ENCODE peak calls at places on chromosomes 6 and 20, in seven cellular contexts. S, R, T, M, J, O and Q are unnamed samples.

GRCh38 chr6:21033575-21034026 is 499.3 kb downstream of the CDKAL1 start:
- DNase-seq in M (peak), O (peak), T (no peak), R (peak), S (peak), J (no peak), Q (no peak)

GRCh38 chr6:11161031-11161966 is 49.8 kb upstream of the ERVFRD-1 start:
- DNase-seq in M (no peak), T (no peak), R (no peak), S (peak), J (no peak), O (no peak), Q (no peak)

GRCh38 chr6:168996106-168996505 is 257.5 kb downstream of the THBS2 start:
- DNase-seq in T (no peak), O (no peak), S (no peak), R (no peak), J (no peak), M (no peak), Q (no peak)

GRCh38 chr6:77638129-77638830 is 14.6 kb upstream of the MEI4 start:
- DNase-seq in M (no peak), J (no peak), S (no peak), O (no peak), T (no peak), R (no peak), Q (no peak)

GRCh38 chr6:46051962-46052361 is 36.3 kb upstream of the CLIC5 start:
- DNase-seq in O (no peak), J (no peak), T (no peak), M (no peak), S (peak), R (no peak), Q (no peak)

GRCh38 chr6:2665169-2666070 is 85.3 kb downstream of the MYLK4 start:
- DNase-seq in R (no peak), J (no peak), O (no peak), S (no peak), M (no peak), T (no peak), Q (no peak)

GRCh38 chr6:25473447-25473846 is 178.6 kb upstream of the SCGN start:
- DNase-seq in S (no peak), M (no peak), J (no peak), R (no peak), T (no peak), O (no peak), Q (no peak)

GRCh38 chr6:134420638-134421181 is 102.8 kb upstream of the SGK1 start:
- DNase-seq in R (no peak), S (peak), T (no peak), O (no peak), M (no peak), J (no peak), Q (no peak)

GRCh38 chr6:168208854-168209253 is 110.7 kb downstream of the DACT2 start:
- DNase-seq in T (no peak), O (no peak), R (no peak), S (no peak), M (no peak), J (no peak), Q (no peak)

GRCh38 chr20:51910202-51911050 is 108.1 kb upstream of the SALL4 start:
- DNase-seq in R (no peak), J (no peak), T (no peak), M (peak), O (peak), S (no peak), Q (no peak)

GRCh38 chr20:4544765-4545164 is 176.9 kb upstream of the PRND start:
- DNase-seq in M (no peak), J (no peak), T (no peak), R (no peak), O (no peak), S (peak), Q (no peak)

GRCh38 chr6:15338462-15338861 is 92.6 kb downstream of the JARID2 start:
- DNase-seq in R (no peak), M (no peak), J (no peak), O (no peak), S (no peak), T (no peak), Q (no peak)

GRCh38 chr6:105174512-105174911 is 5.3 kb downstream of the POPDC3 start:
- DNase-seq in R (no peak), M (no peak), S (peak), O (no peak), J (no peak), T (no peak), Q (no peak)

GRCh38 chr6:41548098-41548840 is 2.1 kb downstream of the FOXP4 start:
- DNase-seq in R (no peak), M (no peak), J (peak), T (no peak), S (no peak), O (peak), Q (no peak)

GRCh38 chr6:141451176-141451507 is 681.6 kb upstream of the GJE1 start:
- DNase-seq in M (no peak), O (no peak), T (no peak), J (no peak), R (no peak), S (no peak), Q (no peak)

GRCh38 chr6:42450314-42451145 is 1.2 kb downstream of the TRERF1 start:
- DNase-seq in J (no peak), S (peak), T (no peak), M (peak), O (peak), R (no peak), Q (no peak)

GRCh38 chr20:57195023-57195758 is 71.2 kb downstream of the BMP7 start:
- DNase-seq in R (no peak), M (no peak), J (no peak), T (no peak), O (no peak), S (peak), Q (peak)

GRCh38 chr6:147390909-147391536 is 117.5 kb upstream of the SAMD5 start:
- DNase-seq in R (no peak), O (peak), S (peak), J (no peak), T (no peak), M (no peak), Q (peak)

GRCh38 chr6:11732036-11732545 is 46.5 kb downstream of the ADTRP start:
- DNase-seq in O (no peak), R (peak), S (peak), J (no peak), M (no peak), T (peak), Q (no peak)

GRCh38 chr20:10521068-10521834 is 86.1 kb downstream of the SLX4IP start:
- DNase-seq in M (no peak), S (peak), T (no peak), J (no peak), R (no peak), O (peak), Q (peak)

GRCh38 chr20:40442181-40442963 is 246.7 kb downstream of the MAFB start:
- DNase-seq in J (no peak), S (peak), R (no peak), T (no peak), O (no peak), M (no peak), Q (no peak)

GRCh38 chr20:8073024-8073832 is 53.7 kb upstream of the TMX4 start:
- DNase-seq in O (peak), S (peak), R (no peak), T (no peak), M (no peak), J (peak), Q (peak)

GRCh38 chr20:23744726-23745646 is 5.7 kb downstream of the CST1 start:
- DNase-seq in M (no peak), T (no peak), R (no peak), J (no peak), O (no peak), S (peak), Q (no peak)

GRCh38 chr20:34271961-34272360 is 30.7 kb downstream of the ASIP start:
- DNase-seq in O (no peak), S (peak), M (no peak), J (no peak), R (no peak), T (no peak), Q (peak)

GRCh38 chr6:168247456-168248147 is 72.0 kb downstream of the DACT2 start:
- DNase-seq in M (peak), J (no peak), T (no peak), O (peak), S (peak), R (no peak), Q (peak)

GRCh38 chr6:73394577-73395354 is at the start of gene DDX43:
- DNase-seq in J (peak), S (peak), O (no peak), R (peak), M (peak), T (peak), Q (no peak)

GRCh38 chr20:46215913-46216707 is 92.2 kb downstream of the CDH22 start:
- DNase-seq in M (no peak), J (no peak), O (peak), S (peak), R (no peak), T (peak), Q (peak)

GRCh38 chr6:155026366-155027045 is 31.4 kb downstream of the TIAM2 start:
- DNase-seq in T (peak), M (peak), O (peak), S (peak), R (no peak), J (no peak), Q (peak)

GRCh38 chr6:83176256-83176655 is 16.8 kb downstream of the PGM3 start:
- DNase-seq in M (no peak), O (no peak), R (no peak), T (no peak), S (no peak), J (no peak), Q (no peak)

GRCh38 chr6:68994561-68994960 is 359.5 kb downstream of the ADGRB3 start:
- DNase-seq in O (no peak), T (no peak), J (no peak), S (no peak), M (no peak), R (no peak), Q (no peak)

GRCh38 chr6:70651326-70651905 is 16.3 kb upstream of the SMAP1 start:
- DNase-seq in S (no peak), R (no peak), O (no peak), J (peak), T (no peak), M (no peak), Q (no peak)

GRCh38 chr6:115667478-115667996 is 393.2 kb downstream of the FRK start:
- DNase-seq in O (no peak), J (no peak), T (no peak), R (no peak), M (no peak), S (no peak), Q (no peak)

GRCh38 chr6:134466751-134467525 is 149.0 kb upstream of the SGK1 start:
- DNase-seq in R (no peak), M (no peak), O (no peak), S (peak), J (no peak), T (no peak), Q (no peak)

GRCh38 chr6:52376763-52377162 is 14.8 kb downstream of the PAQR8 start:
- DNase-seq in R (no peak), S (no peak), O (no peak), M (no peak), T (no peak), J (no peak), Q (no peak)

DNA sequence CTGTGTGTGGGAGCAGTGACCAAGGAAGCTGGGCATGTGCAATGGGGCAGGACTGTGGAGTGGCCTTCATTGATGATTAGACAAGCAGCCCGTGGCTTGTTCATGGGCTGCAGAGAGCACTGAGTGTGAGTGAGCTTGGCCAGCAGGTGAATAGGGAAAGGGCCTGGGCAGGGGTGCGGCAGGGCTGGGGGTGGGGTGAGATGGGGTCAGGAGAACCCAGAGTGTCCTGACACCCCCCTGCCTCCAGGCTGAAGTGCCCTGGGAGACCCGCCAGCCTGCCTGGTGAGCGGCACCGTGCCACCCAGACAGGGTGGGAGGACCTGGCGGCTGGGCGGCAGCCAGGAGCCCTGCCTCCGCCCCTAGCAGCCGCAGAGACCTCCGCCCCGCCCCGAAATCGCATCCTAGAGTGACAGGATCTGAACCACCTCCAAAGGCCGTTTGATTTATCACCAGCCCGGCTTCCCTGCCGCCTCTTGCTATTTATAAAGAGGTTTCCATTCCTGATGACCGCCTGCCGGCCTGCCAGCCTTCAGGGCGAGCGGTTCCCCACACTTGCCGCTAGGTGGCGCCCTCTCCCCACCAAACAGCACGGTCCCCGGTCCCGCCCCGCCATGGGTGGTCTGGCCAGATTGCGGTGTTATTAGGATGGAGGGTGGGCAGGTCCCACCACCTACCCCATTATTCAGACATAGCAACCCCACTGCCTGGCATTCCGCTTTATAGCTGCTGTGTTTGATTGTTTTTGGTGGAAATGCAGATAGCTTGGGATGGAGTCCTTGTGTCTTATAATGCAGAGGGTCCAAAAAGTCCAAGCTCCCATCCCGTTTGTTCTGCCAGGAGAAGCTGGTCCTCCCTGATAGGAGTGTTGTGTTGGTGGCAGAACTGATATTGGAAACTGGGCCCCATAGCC is 3.5 kb downstream of the MYLK2 start:
- DNase-seq in R (peak), O (peak), T (peak), M (peak), S (peak), J (peak), Q (peak)
- H3K27ac ChIP-seq in R (peak), O (no peak), T (peak), M (no peak), S (no peak), J (no peak), Q (peak)

GRCh38 chr20:62625921-62626547 is 16.3 kb upstream of the SLCO4A1 start:
- DNase-seq in O (no peak), M (no peak), T (no peak), J (no peak), R (no peak), S (no peak), Q (no peak)

GRCh38 chr20:62623488-62624324 is 18.6 kb upstream of the SLCO4A1 start:
- DNase-seq in R (peak), S (peak), T (peak), J (peak), M (peak), O (peak), Q (peak)

GRCh38 chr20:62624325-62624690 is 18.0 kb upstream of the SLCO4A1 start:
- DNase-seq in S (no peak), J (no peak), O (peak), R (no peak), M (no peak), T (no peak), Q (no peak)

GRCh38 chr20:62625516-62625915 is 16.8 kb upstream of the SLCO4A1 start:
- DNase-seq in S (no peak), O (no peak), R (no peak), T (no peak), J (no peak), M (no peak), Q (no peak)

DNA sequence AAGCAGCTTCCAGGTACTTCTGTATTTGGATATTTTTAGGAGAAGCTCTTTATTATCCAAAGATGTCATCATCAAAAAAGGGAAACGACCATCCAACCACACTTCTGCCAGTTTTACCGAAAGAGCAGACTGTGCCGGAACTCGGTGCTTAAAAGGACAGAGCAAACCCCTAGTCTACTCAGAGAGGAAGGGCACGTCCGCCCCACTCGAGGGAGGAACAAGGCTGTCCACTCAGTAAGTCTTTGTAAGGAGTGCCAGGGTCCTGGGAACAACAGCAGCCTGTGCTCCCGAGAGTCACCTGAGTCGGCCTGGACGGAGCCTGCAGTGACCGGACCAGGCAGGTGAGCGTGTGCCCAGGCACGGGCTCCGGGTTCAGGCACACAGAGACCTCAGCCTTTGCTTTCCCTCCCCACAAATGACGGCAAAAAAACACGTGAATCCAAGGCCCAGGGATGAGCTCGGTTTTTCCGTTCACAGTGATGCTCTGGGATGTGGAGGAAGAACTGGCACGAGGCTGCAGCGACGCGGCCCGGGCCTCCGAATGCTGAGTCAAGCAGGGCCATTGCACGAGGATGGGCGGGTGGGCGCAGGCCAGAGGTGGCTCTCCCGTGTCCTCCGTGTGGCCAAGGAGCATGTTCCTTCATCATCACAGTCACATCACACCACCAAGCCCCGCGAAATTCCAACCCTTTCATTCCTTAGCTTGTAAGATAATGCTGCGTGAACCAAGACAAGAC is 17.4 kb upstream of the SLCO4A1 start:
- DNase-seq in M (no peak), S (no peak), T (no peak), O (no peak), R (no peak), J (no peak), Q (no peak)
- H3K27ac ChIP-seq in M (peak), S (no peak), T (peak), O (peak), R (peak), J (no peak), Q (no peak)

GRCh38 chr20:50635014-50635557 is 56.3 kb downstream of the RIPOR3 start:
- DNase-seq in J (no peak), R (no peak), T (no peak), S (no peak), O (no peak), M (no peak), Q (no peak)

GRCh38 chr20:50634191-50634590 is 57.2 kb downstream of the RIPOR3 start:
- DNase-seq in J (no peak), O (no peak), T (no peak), M (no peak), S (no peak), R (no peak), Q (no peak)

GRCh38 chr20:50633361-50633760 is 58.0 kb downstream of the RIPOR3 start:
- DNase-seq in S (no peak), J (no peak), R (no peak), T (no peak), M (no peak), O (no peak), Q (no peak)

GRCh38 chr20:50635676-50636600 is 55.4 kb downstream of the RIPOR3 start:
- DNase-seq in R (peak), T (peak), S (peak), J (peak), M (peak), O (peak), Q (peak)

DNA sequence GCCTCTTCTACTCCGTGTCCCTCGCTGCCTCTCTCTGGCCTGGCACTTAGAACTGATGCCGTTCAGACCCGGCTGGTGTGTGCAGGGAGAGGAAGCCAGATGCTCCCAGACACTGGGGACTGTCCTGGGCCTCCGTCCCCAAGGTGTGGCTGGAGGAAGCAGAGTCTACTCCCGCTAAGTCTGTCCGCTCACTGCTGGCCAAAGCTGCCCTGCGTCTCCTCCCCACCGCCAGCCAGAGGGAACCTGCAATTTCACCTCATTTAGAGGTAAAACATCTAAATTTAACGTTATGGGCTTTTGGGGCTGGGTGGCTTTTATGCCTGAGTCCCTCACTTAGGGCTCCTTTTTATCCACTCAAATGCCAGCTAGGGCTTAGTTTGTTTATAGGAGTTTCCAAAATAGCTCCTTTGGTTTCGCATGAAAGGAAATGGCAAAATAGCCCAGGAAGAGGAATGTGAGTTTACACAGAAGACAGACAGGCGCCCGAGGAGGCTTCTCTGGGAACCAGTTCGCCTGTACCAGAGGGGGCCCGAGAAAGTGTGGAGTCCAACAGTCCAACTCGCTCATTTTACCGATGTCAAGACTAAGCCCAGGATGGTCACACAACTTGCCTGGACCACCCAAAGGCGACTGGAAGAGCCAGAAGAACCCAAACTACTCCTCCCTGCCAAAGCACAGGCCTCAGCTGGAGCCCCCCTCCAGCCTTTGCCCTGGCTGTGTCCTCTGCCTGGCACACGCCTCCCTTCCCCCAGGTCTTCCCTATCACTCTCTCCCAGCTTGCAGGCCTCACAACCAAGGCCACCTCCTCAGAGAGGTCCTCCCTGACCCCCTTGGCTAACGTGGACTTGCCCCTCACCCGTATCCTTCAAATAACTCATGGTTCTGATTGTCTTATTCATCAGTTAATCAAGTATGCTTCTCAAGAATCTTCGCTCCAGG is 54.5 kb downstream of the RIPOR3 start:
- DNase-seq in M (no peak), O (peak), S (no peak), T (no peak), R (no peak), J (no peak), Q (peak)
- H3K27ac ChIP-seq in M (no peak), O (peak), S (no peak), T (peak), R (peak), J (no peak), Q (no peak)

GRCh38 chr6:157767071-157767750 is 55.8 kb upstream of the SNX9 start:
- DNase-seq in O (no peak), S (no peak), J (no peak), T (no peak), R (no peak), M (no peak), Q (no peak)
- H3K27ac ChIP-seq in O (no peak), S (no peak), J (no peak), T (peak), R (peak), M (no peak), Q (no peak)